ENCODE peak calls at places on chromosomes 16 and 17, in eight cellular contexts. U is stimulated activated CD4-positive, alpha-beta T cell treated with anti-CD3 and anti-CD28 coated beads, Interleukin-1b, Interleukin-23, amount 100 ng/mL, for 24 hours; X is HEK293T; I is NCI-H1105; Y is activated CD8-positive, alpha-beta T cell treated with anti-CD3 and anti-CD28 coated beads for 36 hours; V is HT-29; J is NCI-H1436; W is fibroblast of lung. R is an unnamed sample.

GRCh38 chr17:76268015-76268749 is 3.0 kb downstream of the UBALD2 start:
- DNase-seq in U (no peak), X (no peak), I (no peak), Y (peak; percentile 94), V (no peak), J (no peak), W (peak; percentile 70), R (peak; percentile 65)

GRCh38 chr17:62674841-62675240 is 47.4 kb downstream of the MRC2 start:
- DNase-seq in U (no peak), X (no peak), I (no peak), Y (no peak), V (no peak), J (no peak), W (no peak), R (no peak)

GRCh38 chr16:27703545-27703944 is 153.6 kb downstream of the KATNIP start:
- DNase-seq in U (no peak), X (no peak), I (no peak), Y (no peak), V (no peak), J (no peak), W (peak; percentile 25), R (no peak)

GRCh38 chr17:35788504-35788998 is 6.9 kb downstream of the MMP28 start:
- DNase-seq in U (no peak), X (no peak), I (no peak), Y (no peak), V (no peak), J (no peak), W (peak; percentile 92), R (no peak)

GRCh38 chr17:68100000-68100641 is 64.6 kb downstream of the KPNA2 start:
- DNase-seq in U (no peak), X (no peak), I (no peak), Y (no peak), V (no peak), J (no peak), W (no peak), R (no peak)

GRCh38 chr17:9902116-9902515 is 3.0 kb downstream of the RCVRN start:
- DNase-seq in U (no peak), X (no peak), I (no peak), Y (no peak), V (no peak), J (no peak), W (no peak), R (no peak)

GRCh38 chr17:54754560-54754959 is 146.1 kb upstream of the TOM1L1 start:
- DNase-seq in U (no peak), X (peak; percentile 60), I (no peak), Y (peak; percentile 16), V (peak; percentile 30), J (no peak), W (no peak), R (no peak)

GRCh38 chr16:80260906-80261311 is 279.9 kb upstream of the DYNLRB2 start:
- DNase-seq in U (no peak), X (no peak), I (no peak), Y (no peak), V (no peak), J (no peak), W (peak; percentile 24), R (no peak)

GRCh38 chr16:813204-813915 is 12.8 kb upstream of the GNG13 start:
- DNase-seq in U (no peak), X (peak; percentile 81), I (no peak), Y (peak; percentile 72), V (no peak), J (no peak), W (no peak), R (peak; percentile 40)

GRCh38 chr16:84827131-84827574 is 7.4 kb downstream of the CRISPLD2 start:
- DNase-seq in U (no peak), X (no peak), I (no peak), Y (no peak), V (no peak), J (no peak), W (no peak), R (no peak)

GRCh38 chr17:33901085-33901484 is 354.0 kb upstream of the CCL2 start:
- DNase-seq in U (no peak), X (no peak), I (no peak), Y (no peak), V (no peak), J (no peak), W (no peak), R (no peak)

GRCh38 chr17:17350491-17351355 is 47.5 kb downstream of the NT5M start:
- DNase-seq in U (no peak), X (no peak), I (no peak), Y (no peak), V (no peak), J (no peak), W (peak; percentile 46), R (no peak)

GRCh38 chr16:73020409-73020884 is 27.5 kb downstream of the ZFHX3 start:
- DNase-seq in U (no peak), X (no peak), I (no peak), Y (no peak), V (peak; percentile 77), J (no peak), W (peak; percentile 96), R (no peak)